ENCODE peak calls at places on chromosomes 13 and 19, in eight cellular contexts. V is cardiac muscle cell, Z is psoas muscle, T is AG04450, W is brain microvascular endothelial cell, B is lower lobe of right lung, Q is heart left ventricle, C is GM06990. J is an unnamed sample.

GRCh38 chr19:1811472-1811894 is 593 bp downstream of the ATP8B3 start:
- DNase-seq in V (peak; percentile 14), Z (peak; percentile 86), T (no peak), W (peak; percentile 18), B (peak; percentile 74), Q (no peak), C (no peak), J (no peak)

GRCh38 chr13:76764429-76764828 is 121.8 kb downstream of the KCTD12 start:
- DNase-seq in V (no peak), Z (peak; percentile 75), T (no peak), W (peak; percentile 46), B (peak; percentile 67), Q (peak; percentile 84), C (no peak), J (no peak)

GRCh38 chr13:45534604-45535003 is 69.9 kb downstream of the COG3 start:
- DNase-seq in V (no peak), Z (no peak), T (no peak), W (no peak), B (no peak), Q (no peak), C (no peak), J (no peak)

GRCh38 chr19:1469936-1470863 is 8.8 kb downstream of the C19orf25 start:
- DNase-seq in V (peak; percentile 48), Z (peak; percentile 56), T (no peak), W (no peak), B (peak; percentile 64), Q (peak; percentile 54), C (peak; percentile 51), J (peak; percentile 83)

GRCh38 chr19:16447015-16447384 is 24.8 kb downstream of the EPS15L1 start:
- DNase-seq in V (peak; percentile 73), Z (peak; percentile 88), T (peak; percentile 70), W (peak; percentile 91), B (peak; percentile 86), Q (peak; percentile 80), C (peak; percentile 78), J (peak; percentile 70)

GRCh38 chr13:90454002-90454636 is 893.4 kb upstream of the MIR17HG start:
- DNase-seq in V (no peak), Z (no peak), T (no peak), W (no peak), B (no peak), Q (no peak), C (no peak), J (no peak)

GRCh38 chr19:22545751-22546150 is 88.4 kb upstream of the ZNF492 start:
- DNase-seq in V (no peak), Z (no peak), T (no peak), W (no peak), B (no peak), Q (peak; percentile 13), C (no peak), J (peak; percentile 32)

GRCh38 chr13:97226013-97226412 is 3.9 kb downstream of the MBNL2 start:
- DNase-seq in V (no peak), Z (no peak), T (no peak), W (no peak), B (no peak), Q (no peak), C (no peak), J (no peak)

GRCh38 chr13:113596321-113597200 is 12.0 kb downstream of the TFDP1 start:
- DNase-seq in V (no peak), Z (peak; percentile 24), T (no peak), W (no peak), B (peak; percentile 36), Q (no peak), C (no peak), J (no peak)

GRCh38 chr13:40399756-40400155 is 266.7 kb downstream of the FOXO1 start:
- DNase-seq in V (no peak), Z (no peak), T (no peak), W (no peak), B (no peak), Q (no peak), C (no peak), J (no peak)

GRCh38 chr19:39162441-39163043 is 34.2 kb upstream of the NCCRP1 start:
- DNase-seq in V (no peak), Z (no peak), T (no peak), W (no peak), B (no peak), Q (no peak), C (no peak), J (no peak)

DNA sequence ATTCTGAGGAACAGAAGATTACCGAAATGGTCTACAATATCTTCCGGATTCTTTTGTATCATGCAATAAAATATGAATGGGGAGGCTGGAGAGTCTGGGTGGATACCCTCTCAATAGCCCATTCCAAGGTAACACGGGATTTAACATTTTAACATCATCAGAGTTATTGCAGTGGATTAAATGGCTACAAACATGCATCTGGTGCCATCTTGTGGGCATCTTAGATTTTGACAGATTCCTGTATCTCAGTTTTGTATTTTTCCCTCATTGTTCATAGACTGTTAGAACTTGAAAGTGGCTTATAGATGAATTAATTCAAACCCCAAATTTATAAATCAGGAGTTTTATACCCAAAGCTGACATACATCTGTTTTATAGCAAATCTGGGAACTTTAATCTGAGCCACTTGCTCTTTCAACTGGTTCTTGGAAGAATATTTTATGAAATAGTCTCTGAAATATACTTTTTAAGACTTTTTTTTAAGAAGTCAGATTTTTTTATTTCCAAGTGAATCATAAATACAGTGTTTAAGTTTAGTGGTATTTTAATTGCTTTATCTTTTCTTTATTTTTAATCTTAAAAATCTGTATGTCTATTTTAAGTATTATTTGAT is 215.2 kb downstream of the NBEA start:
- DNase-seq in V (peak; percentile 49), Z (no peak), T (peak; percentile 16), W (peak; percentile 52), B (no peak), Q (peak; percentile 18), C (no peak), J (peak; percentile 34)
- TF ChIP-seq CTCF in V (peak; percentile 62), Z (peak; percentile 68), T (peak; percentile 66), W (peak; percentile 57), B (peak; percentile 61), Q (peak; percentile 75), C (peak; percentile 58), J (peak; percentile 21)

GRCh38 chr13:51249767-51250741 is 27.9 kb downstream of the FAM124A start:
- DNase-seq in V (no peak), Z (no peak), T (no peak), W (no peak), B (no peak), Q (no peak), C (no peak), J (peak; percentile 49)
- TF ChIP-seq CTCF in V (peak; percentile 46), Z (peak; percentile 14), T (peak; percentile 42), W (peak; percentile 64), B (peak; percentile 34), Q (no peak), C (peak; percentile 54), J (no peak)

GRCh38 chr19:34241513-34242337 is 12.6 kb upstream of the GARRE1 start:
- DNase-seq in V (peak; percentile 47), Z (peak; percentile 57), T (no peak), W (no peak), B (peak; percentile 83), Q (no peak), C (peak; percentile 28), J (peak; percentile 48)
- TF ChIP-seq CTCF in V (peak; percentile 38), Z (peak; percentile 12), T (peak; percentile 38), W (peak; percentile 64), B (peak; percentile 43), Q (no peak), C (peak; percentile 71), J (no peak)

DNA sequence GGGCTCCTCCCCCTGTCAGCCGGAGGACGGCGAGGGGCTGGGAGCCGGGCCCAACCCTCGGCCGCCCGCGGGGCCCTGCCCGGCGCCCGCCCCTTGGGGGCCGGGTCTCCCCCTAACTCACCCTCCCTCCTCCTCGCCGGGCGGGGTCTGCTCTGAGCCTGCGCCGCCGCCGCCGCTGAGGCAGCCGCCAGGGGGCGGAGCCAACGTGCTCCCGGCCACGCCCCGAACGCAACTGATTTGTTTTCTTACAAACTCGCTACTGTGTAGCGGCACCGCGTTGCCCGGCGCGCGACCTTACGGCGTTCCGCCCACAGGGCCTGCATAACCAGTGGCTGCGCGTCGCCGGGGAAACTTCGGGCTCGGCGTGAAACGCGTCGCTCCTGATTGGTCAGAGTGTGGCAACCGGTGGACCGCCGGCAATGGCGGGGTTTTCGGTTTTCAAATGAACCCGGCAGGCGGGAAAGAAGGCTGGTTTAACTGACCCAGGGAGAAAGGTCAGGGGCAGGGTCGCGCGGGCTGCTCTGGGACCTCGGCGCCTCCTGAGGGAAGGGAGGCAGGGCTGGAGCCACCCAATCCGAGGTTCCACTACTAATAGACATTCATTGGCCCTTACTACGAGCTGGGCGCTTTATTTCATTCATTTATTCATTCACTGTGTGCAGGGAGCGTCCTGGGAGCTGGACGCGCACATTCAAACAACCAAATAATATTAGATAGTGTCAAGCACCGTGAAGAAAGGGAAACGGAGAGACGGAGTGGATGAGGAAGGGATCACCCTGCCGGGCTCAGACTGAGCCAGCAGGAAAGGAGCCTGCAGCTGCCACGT is at the start of gene CDKN2D:
- DNase-seq in V (peak; percentile 100), Z (peak; percentile 100), T (peak; percentile 99), W (peak; percentile 100), B (peak; percentile 100), Q (peak; percentile 99), C (peak; percentile 100), J (peak; percentile 95)
- TF ChIP-seq CTCF in V (peak; percentile 10), Z (peak; percentile 52), T (no peak), W (no peak), B (peak; percentile 35), Q (peak; percentile 49), C (no peak), J (no peak)

GRCh38 chr19:55344444-55344843 is 4.8 kb downstream of the KMT5C start:
- DNase-seq in V (no peak), Z (no peak), T (no peak), W (no peak), B (no peak), Q (no peak), C (no peak), J (no peak)
- TF ChIP-seq CTCF in V (no peak), Z (no peak), T (no peak), W (peak; percentile 10), B (no peak), Q (no peak), C (no peak), J (no peak)

GRCh38 chr13:110715395-110716234 is 2.1 kb downstream of the ING1 start:
- DNase-seq in V (peak; percentile 99), Z (peak; percentile 99), T (peak; percentile 99), W (peak; percentile 100), B (peak; percentile 98), Q (peak; percentile 98), C (peak; percentile 98), J (peak; percentile 96)
- TF ChIP-seq CTCF in V (peak; percentile 28), Z (peak; percentile 21), T (peak; percentile 35), W (peak; percentile 4), B (peak; percentile 23), Q (peak; percentile 23), C (peak; percentile 42), J (no peak)

GRCh38 chr13:29422015-29422414 is 173.5 kb downstream of the SLC7A1 start:
- DNase-seq in V (no peak), Z (no peak), T (no peak), W (no peak), B (no peak), Q (no peak), C (no peak), J (no peak)

GRCh38 chr13:29423050-29423449 is 172.4 kb downstream of the SLC7A1 start:
- DNase-seq in V (no peak), Z (no peak), T (no peak), W (no peak), B (no peak), Q (no peak), C (no peak), J (no peak)

DNA sequence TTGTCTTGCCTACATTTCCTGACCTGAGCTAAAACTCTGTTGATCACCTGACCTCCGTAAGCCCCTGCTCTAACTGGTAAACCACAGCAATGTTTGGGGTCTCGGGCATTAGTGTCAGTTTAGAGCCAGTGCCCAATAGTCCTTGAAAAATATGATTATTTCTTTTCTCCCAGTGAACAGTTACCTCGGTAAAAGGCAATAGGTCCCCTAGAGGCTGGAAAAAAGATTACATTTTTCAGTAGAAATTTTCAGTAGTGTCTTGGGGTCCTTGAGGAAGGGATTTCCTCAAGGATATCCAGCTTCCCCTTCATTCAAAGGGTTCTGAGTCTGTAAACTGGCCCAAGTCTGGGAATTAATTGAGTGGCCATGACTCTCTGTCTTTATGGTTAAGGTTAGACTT is 177.5 kb downstream of the SLC7A1 start:
- DNase-seq in V (no peak), Z (no peak), T (no peak), W (no peak), B (no peak), Q (no peak), C (no peak), J (no peak)
- TF ChIP-seq CTCF in V (no peak), Z (no peak), T (no peak), W (peak; percentile 25), B (no peak), Q (no peak), C (no peak), J (no peak)

J was measured in GM13976.